ENCODE peak calls at places on chromosomes 5 and 9, in eight cellular contexts. K is H9, I is uterus, Y is ovary, C is aorta, P is left lung, L is pancreas, Q is GM23338. X is an unnamed sample.

GRCh38 chr9:121194730-121195129 is 6.9 kb downstream of the RAB14 start:
- DNase-seq in K (no peak), I (no peak), Y (no peak), C (no peak), P (no peak), L (no peak), Q (no peak), X (peak; percentile 47)

GRCh38 chr9:72465602-72466001 is 55.8 kb upstream of the TMC1 start:
- DNase-seq in K (no peak), I (no peak), Y (no peak), C (no peak), P (no peak), L (no peak), Q (no peak), X (no peak)

GRCh38 chr9:121944741-121945191 is 148.3 kb downstream of the TTLL11 start:
- DNase-seq in K (no peak), I (no peak), Y (no peak), C (no peak), P (no peak), L (no peak), Q (no peak), X (peak; percentile 75)

GRCh38 chr9:136584401-136585328 is 38.8 kb upstream of the NOTCH1 start:
- DNase-seq in K (no peak), I (peak; percentile 83), Y (peak; percentile 56), C (no peak), P (no peak), L (peak; percentile 67), Q (no peak), X (no peak)

GRCh38 chr5:76701298-76701697 is 14.6 kb upstream of the F2R start:
- DNase-seq in K (no peak), I (no peak), Y (no peak), C (no peak), P (no peak), L (no peak), Q (no peak), X (no peak)

GRCh38 chr5:31113666-31114065 is 79.8 kb upstream of the CDH6 start:
- DNase-seq in K (no peak), I (no peak), Y (no peak), C (no peak), P (no peak), L (no peak), Q (no peak), X (no peak)

GRCh38 chr5:180070726-180071417 is 687 bp downstream of the RNF130 start:
- DNase-seq in K (no peak), I (no peak), Y (peak; percentile 39), C (peak; percentile 87), P (no peak), L (no peak), Q (peak; percentile 56), X (no peak)

GRCh38 chr5:93632327-93632726 is 49.3 kb downstream of the NR2F1 start:
- DNase-seq in K (no peak), I (no peak), Y (no peak), C (no peak), P (no peak), L (no peak), Q (no peak), X (no peak)

GRCh38 chr5:168552146-168552545 is 23.0 kb downstream of the FBLL1 start:
- DNase-seq in K (no peak), I (no peak), Y (no peak), C (no peak), P (no peak), L (no peak), Q (no peak), X (no peak)

GRCh38 chr9:114786251-114786650 is 19.6 kb downstream of the TNFSF15 start:
- DNase-seq in K (no peak), I (no peak), Y (no peak), C (no peak), P (no peak), L (no peak), Q (no peak), X (no peak)

GRCh38 chr5:74647096-74647495 is 6.6 kb upstream of the ENC1 start:
- DNase-seq in K (no peak), I (no peak), Y (no peak), C (no peak), P (no peak), L (no peak), Q (no peak), X (no peak)

GRCh38 chr9:90899287-90899686 is 97.7 kb downstream of the SYK start:
- DNase-seq in K (no peak), I (no peak), Y (no peak), C (no peak), P (no peak), L (no peak), Q (no peak), X (no peak)

GRCh38 chr9:78985084-78985738 is 586.6 kb upstream of the TLE4 start:
- DNase-seq in K (no peak), I (no peak), Y (no peak), C (no peak), P (no peak), L (no peak), Q (no peak), X (no peak)

GRCh38 chr5:41363343-41363986 is 146.9 kb downstream of the PLCXD3 start:
- DNase-seq in K (no peak), I (no peak), Y (no peak), C (no peak), P (no peak), L (no peak), Q (no peak), X (no peak)

GRCh38 chr5:107381189-107381856 is 289.4 kb downstream of the EFNA5 start:
- DNase-seq in K (no peak), I (no peak), Y (no peak), C (no peak), P (no peak), L (no peak), Q (no peak), X (no peak)

GRCh38 chr9:37994639-37995347 is 74.2 kb downstream of the SHB start:
- DNase-seq in K (no peak), I (peak; percentile 45), Y (peak; percentile 28), C (peak; percentile 81), P (peak; percentile 90), L (peak; percentile 65), Q (no peak), X (peak; percentile 68)

GRCh38 chr9:136875155-136875554 is 9.0 kb upstream of the EDF1 start:
- DNase-seq in K (no peak), I (no peak), Y (no peak), C (no peak), P (no peak), L (no peak), Q (no peak), X (no peak)

GRCh38 chr9:137828527-137829259 is 48.9 kb upstream of the CACNA1B start:
- DNase-seq in K (peak; percentile 77), I (no peak), Y (no peak), C (no peak), P (no peak), L (no peak), Q (peak; percentile 79), X (peak; percentile 61)

GRCh38 chr9:19934301-19934868 is 145.5 kb upstream of the SLC24A2 start:
- DNase-seq in K (peak; percentile 78), I (no peak), Y (no peak), C (peak; percentile 78), P (no peak), L (peak; percentile 56), Q (peak; percentile 91), X (no peak)

GRCh38 chr9:130197888-130198287 is 25.7 kb downstream of the NCS1 start:
- DNase-seq in K (no peak), I (no peak), Y (no peak), C (no peak), P (no peak), L (peak; percentile 48), Q (no peak), X (no peak)

GRCh38 chr5:178228609-178229008 is 4.0 kb downstream of the PHYKPL start:
- DNase-seq in K (no peak), I (no peak), Y (no peak), C (peak; percentile 22), P (no peak), L (peak; percentile 5), Q (no peak), X (no peak)

GRCh38 chr9:1024112-1024511 is 26.0 kb upstream of the DMRT2 start:
- DNase-seq in K (no peak), I (no peak), Y (no peak), C (no peak), P (no peak), L (no peak), Q (no peak), X (no peak)

GRCh38 chr9:1025131-1025530 is 25.0 kb upstream of the DMRT2 start:
- DNase-seq in K (no peak), I (no peak), Y (no peak), C (no peak), P (no peak), L (no peak), Q (peak; percentile 27), X (no peak)
- H3K27me3 ChIP-seq in K (no peaks in the 10 kb centered on the region), I (no peaks in the 10 kb centered on the region), Y (no peaks in the 10 kb centered on the region), C (no peaks in the 10 kb centered on the region), P (no peaks in the 10 kb centered on the region), L (no peaks in the 10 kb centered on the region), Q (no peaks in the 10 kb centered on the region), X (no peaks in the 10 kb centered on the region)

DNA sequence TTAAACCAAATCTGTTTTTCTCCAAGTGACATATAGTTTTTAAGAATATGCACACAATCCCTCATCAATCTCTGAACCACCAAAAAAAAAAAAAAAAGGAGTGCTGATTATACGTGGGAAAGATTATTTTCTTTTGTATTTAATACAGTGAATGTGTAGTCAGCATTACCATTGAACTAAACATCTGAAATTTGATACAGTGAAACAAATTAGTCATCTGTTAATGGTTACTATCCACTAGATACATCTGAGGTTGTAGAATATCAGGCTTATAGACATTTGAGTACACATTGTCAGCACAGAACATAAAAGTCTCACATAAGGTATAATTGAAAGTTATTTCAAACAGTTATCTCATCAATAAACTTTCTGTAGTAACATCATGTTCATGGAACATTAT is 87.0 kb downstream of the SLF1 start:
- DNase-seq in K (no peak), I (no peak), Y (no peak), C (no peak), P (no peak), L (no peak), Q (no peak), X (no peak)
- H3K4me1 ChIP-seq in K (no peaks in the 10 kb centered on the region), I (no peaks in the 10 kb centered on the region), Y (no peaks in the 10 kb centered on the region), C (no peaks in the 10 kb centered on the region), P (no peaks in the 10 kb centered on the region), L (peaks cover 2% of the 10 kb centered on the region), Q (no peaks in the 10 kb centered on the region), X (peaks cover 4% of the 10 kb centered on the region)

DNA sequence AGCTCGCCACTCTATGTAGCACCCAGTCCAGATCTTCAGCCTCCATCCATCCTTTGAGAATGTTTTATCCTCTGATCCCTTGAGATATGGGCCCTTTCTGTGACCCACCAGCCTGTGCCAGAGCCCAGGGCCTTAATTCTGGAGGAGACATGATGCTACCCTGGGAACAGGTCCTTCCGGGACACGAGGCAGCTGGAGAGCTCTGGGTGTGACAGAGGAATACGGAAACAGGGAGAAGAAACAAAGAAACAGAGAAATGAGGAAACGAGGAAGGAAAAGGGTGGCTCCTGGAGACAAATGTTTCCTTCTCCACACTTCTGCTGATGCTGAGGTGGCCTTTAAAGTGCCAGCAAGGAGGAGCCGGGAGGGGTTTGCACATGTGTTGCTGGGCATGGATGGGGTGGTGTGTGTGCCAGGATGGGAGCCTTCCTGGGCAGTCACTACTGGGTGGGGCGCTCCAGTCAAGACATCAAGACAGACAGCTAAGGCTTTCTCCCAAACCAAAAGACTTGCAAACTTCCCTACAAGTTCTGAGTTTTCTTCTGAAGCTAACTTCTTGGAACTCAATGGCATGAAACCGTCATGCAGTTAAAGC is 22.9 kb upstream of the MARCHF6 start:
- DNase-seq in K (no peak), I (no peak), Y (peak; percentile 18), C (no peak), P (no peak), L (no peak), Q (no peak), X (no peak)
- H3K27me3 ChIP-seq in K (peaks cover 36% of the 10 kb centered on the region), I (no peaks in the 10 kb centered on the region), Y (no peaks in the 10 kb centered on the region), C (no peaks in the 10 kb centered on the region), P (no peaks in the 10 kb centered on the region), L (no peaks in the 10 kb centered on the region), Q (peaks cover 55% of the 10 kb centered on the region), X (no peaks in the 10 kb centered on the region)

GRCh38 chr9:128916204-128916603 is 4.6 kb upstream of the PHYHD1 start:
- DNase-seq in K (no peak), I (peak; percentile 64), Y (no peak), C (no peak), P (peak; percentile 52), L (peak; percentile 89), Q (no peak), X (no peak)
- H3K4me1 ChIP-seq in K (peaks cover 2% of the 10 kb centered on the region), I (peaks cover 41% of the 10 kb centered on the region), Y (peaks cover 48% of the 10 kb centered on the region), C (peaks cover 8% of the 10 kb centered on the region), P (peaks cover 89% of the 10 kb centered on the region), L (peaks cover 40% of the 10 kb centered on the region), Q (peaks cover 11% of the 10 kb centered on the region), X (peaks cover 5% of the 10 kb centered on the region)

X was measured in Karpas-422.